ENCODE peak calls at places on chromosome 20, in five cellular contexts. W is stimulated activated CD4-positive, alpha-beta T cell treated with anti-CD3 and anti-CD28 coated beads, Interleukin-2, amount 100 ng/mL, for 48 hours; P is thyroid gland; T is upper lobe of right lung; A is CD8-positive, alpha-beta T cell. F is an unnamed sample.

GRCh38 chr20:21099653-21100589 is 6.2 kb downstream of the LINC00237 start:
- DNase-seq in W (no peak), P (no peak), T (peak), A (no peak), F (peak)

GRCh38 chr20:57977141-57977540 is 251.3 kb downstream of the ANKRD60 start:
- DNase-seq in W (no peak), P (no peak), T (no peak), A (no peak), F (no peak)

GRCh38 chr20:3744806-3745685 is 12.6 kb downstream of the HSPA12B start:
- DNase-seq in W (peak), P (peak), T (peak), A (peak), F (peak)

GRCh38 chr20:34468956-34469355 is 47.3 kb upstream of the DYNLRB1 start:
- DNase-seq in W (no peak), P (no peak), T (no peak), A (no peak), F (no peak)

GRCh38 chr20:32761831-32762753 is at the start of gene DNMT3B:
- DNase-seq in W (peak), P (peak), T (peak), A (peak), F (peak)

GRCh38 chr20:44407402-44408184 is 52.1 kb downstream of the HNF4A start:
- DNase-seq in W (no peak), P (no peak), T (no peak), A (no peak), F (no peak)

GRCh38 chr20:33859157-33859695 is 48.1 kb downstream of the CHMP4B start:
- DNase-seq in W (no peak), P (no peak), T (no peak), A (peak), F (peak)

GRCh38 chr20:44176833-44177533 is 10.0 kb downstream of the JPH2 start:
- DNase-seq in W (no peak), P (no peak), T (no peak), A (no peak), F (no peak)

GRCh38 chr20:36447101-36447500 is 94.2 kb upstream of the MYL9 start:
- DNase-seq in W (no peak), P (peak), T (no peak), A (no peak), F (no peak)

GRCh38 chr20:41387433-41387832 is 20.8 kb upstream of the EMILIN3 start:
- DNase-seq in W (no peak), P (no peak), T (no peak), A (no peak), F (no peak)

GRCh38 chr20:47318596-47319516 is 37.6 kb downstream of the ZMYND8 start:
- DNase-seq in W (no peak), P (peak), T (peak), A (no peak), F (no peak)

GRCh38 chr20:33687370-33687915 is 1.3 kb upstream of the E2F1 start:
- DNase-seq in W (no peak), P (no peak), T (no peak), A (no peak), F (no peak)

F was measured in CMK.